ENCODE peak calls at places on chromosomes 2 and 18, in five cellular contexts. D is Kasumi-1, V is right cardiac atrium, S is NCI-H1930, G is germinal center. E is an unnamed sample.
A peak's percentile ranks its signal among the peaks of the same experiment; 100 is the strongest.

GRCh38 chr2:824954-825353 is 125.7 kb upstream of the SNTG2 start:
- DNase-seq in D (no peak), V (no peak), S (no peak), G (no peak), E (no peak)

GRCh38 chr2:133109772-133110171 is 439.8 kb upstream of the LYPD1 start:
- DNase-seq in D (no peak), V (no peak), S (no peak), G (no peak), E (no peak)

GRCh38 chr2:72793798-72794447 is 31.9 kb downstream of the EXOC6B start:
- DNase-seq in D (no peak), V (no peak), S (no peak), G (no peak), E (no peak)

GRCh38 chr18:46877329-46877987 is 39.8 kb downstream of the PIAS2 start:
- DNase-seq in D (peak; percentile 90), V (no peak), S (no peak), G (no peak), E (no peak)

GRCh38 chr2:209591021-209591420 is 167.2 kb downstream of the MAP2 start:
- DNase-seq in D (no peak), V (no peak), S (no peak), G (no peak), E (no peak)

GRCh38 chr2:28274911-28275685 is 117.6 kb upstream of the FOSL2 start:
- DNase-seq in D (peak; percentile 55), V (no peak), S (no peak), G (no peak), E (no peak)

GRCh38 chr2:25257032-25257455 is 84.7 kb downstream of the DNMT3A start:
- DNase-seq in D (no peak), V (peak; percentile 54), S (no peak), G (no peak), E (no peak)

GRCh38 chr2:22694856-22695255 is 690.1 kb upstream of the KLHL29 start:
- DNase-seq in D (no peak), V (no peak), S (no peak), G (no peak), E (no peak)

GRCh38 chr2:238761802-238762373 is 86.0 kb upstream of the TWIST2 start:
- DNase-seq in D (no peak), V (no peak), S (no peak), G (no peak), E (no peak)

GRCh38 chr2:108215794-108216211 is 24.0 kb upstream of the SULT1C3 start:
- DNase-seq in D (peak; percentile 87), V (no peak), S (no peak), G (no peak), E (no peak)

GRCh38 chr18:36872329-36872728 is 43.4 kb downstream of the KIAA1328 start:
- DNase-seq in D (no peak), V (no peak), S (no peak), G (no peak), E (no peak)

GRCh38 chr2:31586230-31586629 is 5.5 kb upstream of the SRD5A2 start:
- DNase-seq in D (no peak), V (peak; percentile 10), S (no peak), G (no peak), E (no peak)

GRCh38 chr2:240623531-240624010 is 1.7 kb upstream of the GPR35 start:
- DNase-seq in D (no peak), V (peak; percentile 25), S (no peak), G (no peak), E (no peak)

GRCh38 chr18:26215247-26215970 is 10.8 kb upstream of the TAF4B start:
- DNase-seq in D (peak; percentile 26), V (no peak), S (no peak), G (peak; percentile 60), E (peak; percentile 37)

GRCh38 chr2:69985684-69986083 is 24.3 kb upstream of the ASPRV1 start:
- DNase-seq in D (peak; percentile 60), V (peak; percentile 71), S (no peak), G (no peak), E (no peak)

GRCh38 chr18:75179819-75180600 is 28.9 kb downstream of the PTGR3 start:
- DNase-seq in D (no peak), V (no peak), S (no peak), G (no peak), E (no peak)

E was measured in GM19239.